ENCODE peak calls at places on chromosomes 16 and 17, in four cellular contexts. One of them, this sample, is unnamed.

GRCh38 chr16:12082207-12082606 is 105.7 kb downstream of the SNX29 start:
- DNase-seq in GDM1: no peak
- DNase-seq in T-helper 17 cell: no peak
- DNase-seq in stimulated activated naive CD4-positive, alpha-beta T cell treated with Interleukin-2 at 50 U/mL for 16 hours: no peak
- DNase-seq in this sample: no peak

GRCh38 chr17:57629470-57629869 is 115.6 kb downstream of the CCDC182 start:
- DNase-seq in GDM1: no peak
- DNase-seq in stimulated activated naive CD4-positive, alpha-beta T cell treated with Interleukin-2 at 50 U/mL for 16 hours: no peak
- DNase-seq in T-helper 17 cell: no peak
- DNase-seq in this sample: no peak

GRCh38 chr17:71287246-71287828 is 833.5 kb upstream of the SOX9 start:
- DNase-seq in GDM1: no peak
- DNase-seq in stimulated activated naive CD4-positive, alpha-beta T cell treated with Interleukin-2 at 50 U/mL for 16 hours: no peak
- DNase-seq in T-helper 17 cell: no peak
- DNase-seq in this sample: no peak

GRCh38 chr16:66263973-66264310 is 102.5 kb upstream of the CDH5 start:
- DNase-seq in T-helper 17 cell: no peak
- DNase-seq in stimulated activated naive CD4-positive, alpha-beta T cell treated with Interleukin-2 at 50 U/mL for 16 hours: no peak
- DNase-seq in GDM1: no peak
- DNase-seq in this sample: no peak

GRCh38 chr17:45740553-45741330 is 43.4 kb upstream of the CRHR1 start:
- DNase-seq in GDM1: no peak
- DNase-seq in stimulated activated naive CD4-positive, alpha-beta T cell treated with Interleukin-2 at 50 U/mL for 16 hours: no peak
- DNase-seq in T-helper 17 cell: no peak
- DNase-seq in this sample: no peak

GRCh38 chr16:71172808-71173207 is 57.7 kb downstream of the HYDIN start:
- DNase-seq in stimulated activated naive CD4-positive, alpha-beta T cell treated with Interleukin-2 at 50 U/mL for 16 hours: no peak
- DNase-seq in T-helper 17 cell: no peak
- DNase-seq in GDM1: no peak
- DNase-seq in this sample: no peak

GRCh38 chr17:71441098-71441497 is 679.7 kb upstream of the SOX9 start:
- DNase-seq in T-helper 17 cell: no peak
- DNase-seq in GDM1: no peak
- DNase-seq in stimulated activated naive CD4-positive, alpha-beta T cell treated with Interleukin-2 at 50 U/mL for 16 hours: no peak
- DNase-seq in this sample: no peak

GRCh38 chr16:67968440-67969285 is at the start of gene SLC12A4:
- DNase-seq in T-helper 17 cell: peak; percentile 87
- DNase-seq in GDM1: peak; percentile 44
- DNase-seq in stimulated activated naive CD4-positive, alpha-beta T cell treated with Interleukin-2 at 50 U/mL for 16 hours: peak; percentile 80
- DNase-seq in this sample: peak; percentile 43

GRCh38 chr16:7351572-7351971 is 18.9 kb downstream of the RBFOX1 start:
- DNase-seq in GDM1: no peak
- DNase-seq in stimulated activated naive CD4-positive, alpha-beta T cell treated with Interleukin-2 at 50 U/mL for 16 hours: no peak
- DNase-seq in T-helper 17 cell: no peak
- DNase-seq in this sample: no peak

This sample was measured in KG1.